ENCODE peak calls at places on chromosome 18, in six cellular contexts. One of them, this sample, is unnamed.
A peak's percentile ranks its signal among the peaks of the same experiment; 100 is the strongest.

GRCh38 chr18:26207937-26208336 is 18.3 kb upstream of the TAF4B start:
- DNase-seq in heart left ventricle: no peak
- DNase-seq in ovary: no peak
- DNase-seq in lung: no peak
- DNase-seq in neuronal stem cell: no peak
- DNase-seq in CD4-positive, alpha-beta memory T cell: no peak
- DNase-seq in this sample: no peak

GRCh38 chr18:8685141-8685913 is 20.0 kb upstream of the MTCL1 start:
- DNase-seq in ovary: no peak
- DNase-seq in neuronal stem cell: no peak
- DNase-seq in CD4-positive, alpha-beta memory T cell: no peak
- DNase-seq in heart left ventricle: no peak
- DNase-seq in lung: no peak
- DNase-seq in this sample: peak; percentile 86

GRCh38 chr18:4450065-4450676 is 4.9 kb downstream of the DLGAP1 start:
- DNase-seq in CD4-positive, alpha-beta memory T cell: no peak
- DNase-seq in ovary: no peak
- DNase-seq in heart left ventricle: no peak
- DNase-seq in lung: no peak
- DNase-seq in neuronal stem cell: no peak
- DNase-seq in this sample: no peak

GRCh38 chr18:66749030-66749429 is 145.1 kb upstream of the CDH19 start:
- DNase-seq in lung: no peak
- DNase-seq in neuronal stem cell: no peak
- DNase-seq in CD4-positive, alpha-beta memory T cell: no peak
- DNase-seq in ovary: no peak
- DNase-seq in heart left ventricle: no peak
- DNase-seq in this sample: no peak

GRCh38 chr18:42644729-42645131 is 470.8 kb downstream of the RIT2 start:
- DNase-seq in ovary: no peak
- DNase-seq in heart left ventricle: no peak
- DNase-seq in lung: no peak
- DNase-seq in neuronal stem cell: no peak
- DNase-seq in CD4-positive, alpha-beta memory T cell: no peak
- DNase-seq in this sample: no peak

GRCh38 chr18:79373736-79374135 is 22.0 kb upstream of the NFATC1 start:
- DNase-seq in heart left ventricle: no peak
- DNase-seq in CD4-positive, alpha-beta memory T cell: no peak
- DNase-seq in lung: no peak
- DNase-seq in ovary: no peak
- DNase-seq in neuronal stem cell: no peak
- DNase-seq in this sample: no peak

GRCh38 chr18:65725421-65726050 is 25.3 kb upstream of the CDH7 start:
- DNase-seq in heart left ventricle: no peak
- DNase-seq in ovary: no peak
- DNase-seq in CD4-positive, alpha-beta memory T cell: no peak
- DNase-seq in neuronal stem cell: peak; percentile 17
- DNase-seq in lung: no peak
- DNase-seq in this sample: no peak

GRCh38 chr18:22168360-22168921 is 948 bp upstream of the GATA6 start:
- DNase-seq in neuronal stem cell: no peak
- DNase-seq in heart left ventricle: no peak
- DNase-seq in lung: no peak
- DNase-seq in ovary: peak; percentile 61
- DNase-seq in CD4-positive, alpha-beta memory T cell: no peak
- DNase-seq in this sample: no peak

GRCh38 chr18:74229891-74230290 is 61.9 kb downstream of the CYB5A start:
- DNase-seq in ovary: no peak
- DNase-seq in lung: no peak
- DNase-seq in heart left ventricle: no peak
- DNase-seq in CD4-positive, alpha-beta memory T cell: no peak
- DNase-seq in neuronal stem cell: no peak
- DNase-seq in this sample: no peak

GRCh38 chr18:44924750-44925534 is 244.3 kb downstream of the SETBP1 start:
- DNase-seq in neuronal stem cell: no peak
- DNase-seq in lung: no peak
- DNase-seq in CD4-positive, alpha-beta memory T cell: no peak
- DNase-seq in ovary: no peak
- DNase-seq in heart left ventricle: no peak
- DNase-seq in this sample: no peak

GRCh38 chr18:50284226-50284885 is 3.0 kb upstream of the MBD1 start:
- DNase-seq in CD4-positive, alpha-beta memory T cell: no peak
- DNase-seq in lung: no peak
- DNase-seq in ovary: peak; percentile 33
- DNase-seq in heart left ventricle: no peak
- DNase-seq in neuronal stem cell: no peak
- DNase-seq in this sample: peak; percentile 20

GRCh38 chr18:50287028-50287440 is 458 bp downstream of the CXXC1 start:
- DNase-seq in lung: no peak
- DNase-seq in ovary: peak; percentile 61
- DNase-seq in heart left ventricle: no peak
- DNase-seq in neuronal stem cell: no peak
- DNase-seq in CD4-positive, alpha-beta memory T cell: no peak
- DNase-seq in this sample: no peak

GRCh38 chr18:50286391-50287027 is 983 bp downstream of the CXXC1 start:
- DNase-seq in heart left ventricle: no peak
- DNase-seq in CD4-positive, alpha-beta memory T cell: no peak
- DNase-seq in lung: no peak
- DNase-seq in neuronal stem cell: no peak
- DNase-seq in ovary: peak; percentile 55
- DNase-seq in this sample: peak; percentile 73

GRCh38 chr18:50285071-50285470 is 2.4 kb downstream of the CXXC1 start:
- DNase-seq in CD4-positive, alpha-beta memory T cell: no peak
- DNase-seq in ovary: peak; percentile 36
- DNase-seq in neuronal stem cell: no peak
- DNase-seq in lung: no peak
- DNase-seq in heart left ventricle: no peak
- DNase-seq in this sample: no peak

DNA sequence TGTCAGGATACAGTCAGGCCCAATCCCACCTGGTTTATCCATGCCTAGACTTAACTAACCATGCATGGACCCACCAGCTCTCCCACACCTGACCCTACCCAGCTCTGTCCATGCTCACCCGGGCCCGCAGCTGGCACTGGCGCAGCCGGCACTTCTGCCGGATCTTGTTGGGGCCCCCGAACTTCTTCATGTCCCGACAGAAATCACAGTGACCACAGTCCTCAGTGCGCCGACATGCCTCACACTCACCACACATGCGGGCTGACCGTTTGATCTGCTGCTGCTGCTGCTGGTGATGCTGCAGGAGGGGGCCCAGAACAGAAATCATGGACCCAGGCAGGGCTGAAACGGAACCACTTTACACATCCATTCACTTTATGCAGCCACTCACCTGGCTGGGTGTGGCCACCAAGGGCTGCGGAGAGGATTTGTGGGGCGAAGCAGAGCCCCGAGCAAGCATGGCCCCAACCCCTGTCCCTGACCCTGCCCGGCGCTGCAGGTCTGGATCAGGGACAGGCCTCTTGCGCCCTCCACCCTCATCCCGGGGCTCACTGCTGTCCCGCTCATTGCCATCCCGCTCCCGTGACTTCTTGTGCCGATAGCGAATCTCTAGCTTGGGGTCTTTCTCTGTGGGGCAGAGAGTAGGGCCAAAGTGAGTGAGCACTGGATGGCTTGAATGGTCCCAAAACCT is 1.7 kb downstream of the CXXC1 start:
- DNase-seq in lung: no peak
- DNase-seq in heart left ventricle: no peak
- DNase-seq in CD4-positive, alpha-beta memory T cell: no peak
- DNase-seq in neuronal stem cell: no peak
- DNase-seq in ovary: peak; percentile 36
- DNase-seq in this sample: no peak
- H3K4me3 ChIP-seq in lung: no peak overlapping the region
- H3K4me3 ChIP-seq in heart left ventricle: no peak overlapping the region
- H3K4me3 ChIP-seq in CD4-positive, alpha-beta memory T cell: no peak overlapping the region
- H3K4me3 ChIP-seq in neuronal stem cell: no peak overlapping the region
- H3K4me3 ChIP-seq in ovary: no peak overlapping the region
- H3K4me3 ChIP-seq in this sample: no peak overlapping the region

DNA sequence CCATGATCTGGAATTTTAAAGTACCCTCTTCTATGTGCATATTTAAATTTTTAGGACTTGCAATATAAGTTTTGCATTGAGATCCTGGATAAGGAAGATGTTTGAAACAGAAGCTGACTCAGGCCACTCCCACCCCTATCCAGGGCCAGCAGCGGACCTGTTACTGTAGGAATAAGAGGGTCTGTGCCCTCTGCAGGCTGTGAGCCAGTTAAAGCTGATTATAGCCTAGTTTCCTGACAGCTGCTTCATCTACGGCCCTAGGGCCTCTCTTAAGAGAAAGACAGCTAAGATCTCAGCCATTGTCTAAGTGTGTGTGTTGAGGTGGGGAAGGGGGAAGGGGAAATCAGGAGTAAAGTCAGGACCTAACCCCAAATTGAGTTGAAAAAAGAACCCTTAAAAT is 234.0 kb downstream of the HAUS1 start:
- DNase-seq in CD4-positive, alpha-beta memory T cell: no peak
- DNase-seq in lung: no peak
- DNase-seq in heart left ventricle: no peak
- DNase-seq in ovary: no peak
- DNase-seq in neuronal stem cell: no peak
- DNase-seq in this sample: no peak
- H3K4me1 ChIP-seq in CD4-positive, alpha-beta memory T cell: peaks cover 15% of the 10 kb centered on the region
- H3K4me1 ChIP-seq in lung: peaks cover 19% of the 10 kb centered on the region
- H3K4me1 ChIP-seq in heart left ventricle: peaks cover 41% of the 10 kb centered on the region
- H3K4me1 ChIP-seq in ovary: peaks cover 3% of the 10 kb centered on the region
- H3K4me1 ChIP-seq in neuronal stem cell: peaks cover 37% of the 10 kb centered on the region
- H3K4me1 ChIP-seq in this sample: no peaks in the 10 kb centered on the region

DNA sequence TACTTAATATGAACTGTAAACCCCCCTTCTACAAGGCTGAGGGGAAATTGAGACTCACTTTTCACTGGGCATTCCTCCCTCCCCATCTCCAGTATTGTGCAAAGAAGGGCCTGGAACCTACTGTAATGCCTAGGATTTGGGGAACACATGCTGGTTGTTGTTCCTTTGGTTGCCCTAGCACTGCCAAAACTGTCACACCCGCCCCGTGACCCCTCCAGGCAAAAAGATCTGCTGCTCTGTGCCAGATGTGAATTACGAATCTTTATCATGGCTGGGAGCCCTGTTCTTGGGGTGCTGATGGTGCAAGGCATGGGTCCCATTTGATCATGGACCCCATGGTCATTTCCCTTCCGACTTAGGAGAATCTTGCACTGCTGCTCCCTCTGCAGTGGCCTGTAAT is 95.4 kb downstream of the CABLES1 start:
- DNase-seq in heart left ventricle: no peak
- DNase-seq in ovary: no peak
- DNase-seq in CD4-positive, alpha-beta memory T cell: no peak
- DNase-seq in lung: no peak
- DNase-seq in neuronal stem cell: no peak
- DNase-seq in this sample: peak; percentile 48
- H3K4me3 ChIP-seq in heart left ventricle: no peak overlapping the region
- H3K4me3 ChIP-seq in ovary: no peak overlapping the region
- H3K4me3 ChIP-seq in CD4-positive, alpha-beta memory T cell: no peak overlapping the region
- H3K4me3 ChIP-seq in lung: no peak overlapping the region
- H3K4me3 ChIP-seq in neuronal stem cell: no peak overlapping the region
- H3K4me3 ChIP-seq in this sample: no peak overlapping the region

DNA sequence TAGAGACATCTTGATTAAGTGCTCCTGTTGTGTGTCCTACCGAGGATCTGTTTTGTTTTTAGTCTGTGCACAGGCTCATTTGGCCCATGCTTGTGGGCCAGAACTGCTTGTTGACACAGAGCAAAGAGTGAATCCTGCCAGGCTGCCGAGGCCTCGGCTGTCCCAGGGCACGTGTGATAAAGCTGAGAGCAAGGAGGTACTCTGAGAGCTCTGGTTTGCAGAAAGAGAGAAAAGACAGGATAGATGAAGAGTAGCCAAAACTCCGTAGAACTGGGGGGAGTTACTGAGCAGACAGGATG is 175.1 kb downstream of the FAM210A start:
- DNase-seq in CD4-positive, alpha-beta memory T cell: no peak
- DNase-seq in neuronal stem cell: no peak
- DNase-seq in heart left ventricle: no peak
- DNase-seq in lung: no peak
- DNase-seq in ovary: no peak
- DNase-seq in this sample: no peak
- H3K4me1 ChIP-seq in CD4-positive, alpha-beta memory T cell: no peaks in the 10 kb centered on the region
- H3K4me1 ChIP-seq in neuronal stem cell: no peaks in the 10 kb centered on the region
- H3K4me1 ChIP-seq in heart left ventricle: peaks cover 36% of the 10 kb centered on the region
- H3K4me1 ChIP-seq in lung: no peaks in the 10 kb centered on the region
- H3K4me1 ChIP-seq in ovary: peaks cover 3% of the 10 kb centered on the region
- H3K4me1 ChIP-seq in this sample: no peaks in the 10 kb centered on the region

GRCh38 chr18:36672437-36673344 is 156.1 kb downstream of the TPGS2 start:
- DNase-seq in lung: peak; percentile 42
- DNase-seq in ovary: no peak
- DNase-seq in heart left ventricle: no peak
- DNase-seq in neuronal stem cell: no peak
- DNase-seq in CD4-positive, alpha-beta memory T cell: no peak
- DNase-seq in this sample: peak; percentile 73
- H3K4me3 ChIP-seq in lung: no peak overlapping the region
- H3K4me3 ChIP-seq in ovary: no peak overlapping the region
- H3K4me3 ChIP-seq in heart left ventricle: no peak overlapping the region
- H3K4me3 ChIP-seq in neuronal stem cell: no peak overlapping the region
- H3K4me3 ChIP-seq in CD4-positive, alpha-beta memory T cell: no peak overlapping the region
- H3K4me3 ChIP-seq in this sample: peak overlapping the region; percentile 67

DNA sequence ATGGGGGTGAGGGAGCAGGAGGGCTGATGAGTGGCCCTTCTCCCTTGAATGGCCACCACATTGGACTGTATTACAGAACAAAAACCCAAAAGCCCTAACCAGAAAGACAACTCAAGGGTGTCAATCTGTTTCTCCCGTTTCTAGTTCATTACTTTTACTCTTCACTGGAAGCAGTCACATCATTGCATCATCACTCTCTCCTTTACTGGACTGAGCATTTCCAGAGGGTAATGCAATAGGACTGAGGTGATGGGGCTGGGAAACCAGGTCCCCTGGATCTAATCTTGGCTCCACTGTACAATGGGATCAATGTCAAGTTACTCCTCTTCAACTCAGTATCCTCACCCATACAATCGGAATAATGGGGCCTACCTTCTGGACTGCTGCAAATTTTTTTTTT is 56.1 kb downstream of the BCL2 start:
- DNase-seq in neuronal stem cell: no peak
- DNase-seq in lung: no peak
- DNase-seq in heart left ventricle: no peak
- DNase-seq in ovary: no peak
- DNase-seq in CD4-positive, alpha-beta memory T cell: no peak
- DNase-seq in this sample: no peak
- H3K4me1 ChIP-seq in neuronal stem cell: peaks cover 13% of the 10 kb centered on the region
- H3K4me1 ChIP-seq in lung: peaks cover 8% of the 10 kb centered on the region
- H3K4me1 ChIP-seq in heart left ventricle: peaks cover 19% of the 10 kb centered on the region
- H3K4me1 ChIP-seq in ovary: peaks cover 15% of the 10 kb centered on the region
- H3K4me1 ChIP-seq in CD4-positive, alpha-beta memory T cell: peaks cover 56% of the 10 kb centered on the region
- H3K4me1 ChIP-seq in this sample: no peaks in the 10 kb centered on the region